ENCODE peak calls at places on chromosomes 11 and 22, in eight cellular contexts. Q is stimulated activated CD8-positive, alpha-beta memory T cell treated with anti-CD3 and anti-CD28 coated beads, Interleukin-2, amount 100 ng/mL, for 48 hours; C is WERI-Rb-1; O is activated T-cell treated with anti-CD3 and anti-CD28 coated beads for 1 hour; M is left colon; S is activated CD4-positive, CD25-positive, alpha-beta regulatory T cell; V is Calu3; G is COR-L47. A is an unnamed sample.

GRCh38 chr11:93189462-93189861 is 8.3 kb downstream of the SLC36A4 start:
- DNase-seq in Q (no peak), C (no peak), O (no peak), M (no peak), S (no peak), V (no peak), G (no peak), A (no peak)

GRCh38 chr11:124394408-124394807 is 4.4 kb downstream of the OR8B3 start:
- DNase-seq in Q (no peak), C (no peak), O (no peak), M (no peak), S (no peak), V (no peak), G (no peak), A (no peak)

GRCh38 chr11:1511937-1512496 is 25.4 kb upstream of the MOB2 start:
- DNase-seq in Q (no peak), C (no peak), O (no peak), M (no peak), S (no peak), V (no peak), G (no peak), A (no peak)

GRCh38 chr11:133889188-133889587 is 43.9 kb upstream of the SPATA19 start:
- DNase-seq in Q (no peak), C (no peak), O (no peak), M (no peak), S (no peak), V (no peak), G (no peak), A (no peak)

GRCh38 chr11:2527621-2528291 is 82.9 kb downstream of the KCNQ1 start:
- DNase-seq in Q (no peak), C (peak), O (no peak), M (peak), S (no peak), V (no peak), G (no peak), A (no peak)

GRCh38 chr11:78265326-78265725 is 76.6 kb downstream of the USP35 start:
- DNase-seq in Q (no peak), C (no peak), O (no peak), M (no peak), S (no peak), V (no peak), G (no peak), A (no peak)

GRCh38 chr22:41768420-41768819 is 32.1 kb upstream of the CCDC134 start:
- DNase-seq in Q (no peak), C (no peak), O (no peak), M (no peak), S (no peak), V (no peak), G (no peak), A (no peak)

GRCh38 chr11:112163875-112164521 is at the start of gene IL18:
- DNase-seq in Q (no peak), C (no peak), O (no peak), M (peak), S (no peak), V (peak), G (no peak), A (no peak)

GRCh38 chr11:93248602-93249001 is 50.8 kb upstream of the SLC36A4 start:
- DNase-seq in Q (no peak), C (no peak), O (no peak), M (no peak), S (no peak), V (no peak), G (no peak), A (no peak)

GRCh38 chr11:2899080-2899783 is 13.7 kb upstream of the CDKN1C start:
- DNase-seq in Q (no peak), C (no peak), O (no peak), M (no peak), S (no peak), V (no peak), G (no peak), A (no peak)

GRCh38 chr11:6637871-6638270 is 17.7 kb downstream of the DCHS1 start:
- DNase-seq in Q (no peak), C (no peak), O (no peak), M (peak), S (no peak), V (no peak), G (no peak), A (no peak)